ENCODE peak calls at places on chromosomes 5 and 9, in five cellular contexts. L, U, M, K and S are unnamed samples.

GRCh38 chr5:59066367-59067163 is 483.7 kb downstream of the RAB3C start:
- DNase-seq in U (no peak), L (peak), M (no peak), K (peak), S (no peak)

GRCh38 chr5:135013947-135014570 is 20.0 kb downstream of the PITX1 start:
- DNase-seq in K (peak), L (peak), U (no peak), M (no peak), S (no peak)

GRCh38 chr9:127083598-127083997 is 38.8 kb downstream of the ANGPTL2 start:
- DNase-seq in M (no peak), U (no peak), K (no peak), L (peak), S (no peak)

GRCh38 chr5:100901851-100902341 is 1.2 kb downstream of the ST8SIA4 start:
- DNase-seq in L (peak), K (peak), M (peak), U (peak), S (no peak)

GRCh38 chr5:124783285-124783684 is 36.8 kb upstream of the ZNF608 start:
- DNase-seq in K (no peak), L (no peak), M (no peak), U (no peak), S (no peak)

GRCh38 chr5:165244407-165244806 is 1739.0 kb downstream of the MAT2B start:
- DNase-seq in K (no peak), U (no peak), L (no peak), M (no peak), S (no peak)

GRCh38 chr9:129868571-129869486 is 33.6 kb downstream of the USP20 start:
- DNase-seq in M (no peak), K (peak), L (no peak), U (no peak), S (no peak)

GRCh38 chr9:105330755-105331154 is 86.3 kb downstream of the SLC44A1 start:
- DNase-seq in L (no peak), K (no peak), U (no peak), M (no peak), S (no peak)

GRCh38 chr5:149543361-149544198 is 7.7 kb downstream of the CSNK1A1 start:
- DNase-seq in K (no peak), M (no peak), U (peak), L (no peak), S (no peak)

GRCh38 chr5:10669983-10670382 is 91.1 kb downstream of the DAP start:
- DNase-seq in L (no peak), K (no peak), M (no peak), U (no peak), S (no peak)

GRCh38 chr5:14742427-14743010 is 78.0 kb downstream of the OTULIN start:
- DNase-seq in U (no peak), M (no peak), K (no peak), L (no peak), S (no peak)

GRCh38 chr9:23851024-23851629 is 25.1 kb upstream of the ELAVL2 start:
- DNase-seq in M (peak), L (peak), K (no peak), U (peak), S (peak)

GRCh38 chr5:4653475-4653874 is 486.7 kb upstream of the ADAMTS16 start:
- DNase-seq in L (no peak), K (no peak), M (no peak), U (no peak), S (no peak)

GRCh38 chr5:126016256-126016655 is 407.0 kb upstream of the GRAMD2B start:
- DNase-seq in L (peak), U (no peak), K (no peak), M (no peak), S (peak)

GRCh38 chr9:33348998-33349397 is 53.4 kb downstream of the AQP7 start:
- DNase-seq in M (peak), K (no peak), U (no peak), L (no peak), S (no peak)

GRCh38 chr5:126777257-126777973 is 479 bp downstream of the LMNB1 start:
- DNase-seq in L (peak), K (peak), U (peak), M (peak), S (peak)

GRCh38 chr9:73179594-73179993 is 27.9 kb downstream of the ANXA1 start:
- DNase-seq in L (peak), K (peak), M (no peak), U (peak), S (no peak)

GRCh38 chr5:56206126-56206525 is 27.0 kb downstream of the ANKRD55 start:
- DNase-seq in U (no peak), L (peak), M (no peak), K (peak), S (no peak)

GRCh38 chr9:69516353-69517322 is 155.5 kb downstream of the APBA1 start:
- DNase-seq in M (no peak), U (no peak), K (no peak), L (no peak), S (no peak)

GRCh38 chr9:69515810-69516209 is 156.4 kb downstream of the APBA1 start:
- DNase-seq in U (no peak), M (no peak), K (no peak), L (no peak), S (no peak)

GRCh38 chr9:69519470-69520240 is 152.5 kb downstream of the APBA1 start:
- DNase-seq in M (no peak), L (no peak), K (no peak), U (no peak), S (no peak)
- TF ChIP-seq EZH2phosphoT487 in M (no peak), L (no peak), K (no peak), U (no peak), S (no peak)

GRCh38 chr5:77683171-77683732 is 44.7 kb upstream of the OTP start:
- DNase-seq in M (no peak), U (no peak), K (no peak), L (peak), S (no peak)

DNA sequence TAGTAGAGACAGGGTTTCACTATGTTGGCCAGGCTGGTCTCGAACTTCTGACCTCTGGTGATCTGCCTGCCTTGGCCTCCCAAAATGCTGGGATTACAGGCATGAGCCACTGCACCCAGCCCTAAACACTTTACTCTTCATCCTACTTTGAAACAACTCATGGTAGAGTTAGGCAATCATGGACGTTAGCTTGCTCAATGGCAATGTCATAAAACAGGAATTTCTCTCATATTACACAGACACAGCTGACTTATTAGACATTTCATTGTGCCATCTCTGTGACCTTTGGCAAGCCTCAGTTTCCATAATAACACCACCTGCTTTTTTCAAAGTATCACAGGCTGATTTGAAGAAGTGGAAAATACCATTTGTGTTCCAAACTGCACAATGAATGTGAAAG is 41.3 kb upstream of the OTP start:
- DNase-seq in L (peak), K (no peak), M (no peak), U (no peak), S (no peak)
- TF ChIP-seq EZH2phosphoT487 in L (no peak), K (no peak), M (no peak), U (no peak), S (no peak)

GRCh38 chr9:13900449-13900848 is 413.5 kb downstream of the NFIB start:
- DNase-seq in K (no peak), L (no peak), U (peak), M (no peak), S (no peak)

GRCh38 chr9:13904311-13904710 is 409.6 kb downstream of the NFIB start:
- DNase-seq in K (no peak), L (no peak), U (no peak), M (no peak), S (no peak)

GRCh38 chr9:13901176-13901575 is 412.8 kb downstream of the NFIB start:
- DNase-seq in L (no peak), M (no peak), K (no peak), U (no peak), S (no peak)

GRCh38 chr9:13899924-13900323 is 414.0 kb downstream of the NFIB start:
- DNase-seq in U (peak), K (no peak), M (peak), L (no peak), S (no peak)

GRCh38 chr9:13902286-13902685 is 411.7 kb downstream of the NFIB start:
- DNase-seq in M (no peak), K (no peak), U (no peak), L (no peak), S (no peak)
- TF ChIP-seq EZH2phosphoT487 in M (no peak), K (no peak), U (no peak), L (no peak), S (no peak)

DNA sequence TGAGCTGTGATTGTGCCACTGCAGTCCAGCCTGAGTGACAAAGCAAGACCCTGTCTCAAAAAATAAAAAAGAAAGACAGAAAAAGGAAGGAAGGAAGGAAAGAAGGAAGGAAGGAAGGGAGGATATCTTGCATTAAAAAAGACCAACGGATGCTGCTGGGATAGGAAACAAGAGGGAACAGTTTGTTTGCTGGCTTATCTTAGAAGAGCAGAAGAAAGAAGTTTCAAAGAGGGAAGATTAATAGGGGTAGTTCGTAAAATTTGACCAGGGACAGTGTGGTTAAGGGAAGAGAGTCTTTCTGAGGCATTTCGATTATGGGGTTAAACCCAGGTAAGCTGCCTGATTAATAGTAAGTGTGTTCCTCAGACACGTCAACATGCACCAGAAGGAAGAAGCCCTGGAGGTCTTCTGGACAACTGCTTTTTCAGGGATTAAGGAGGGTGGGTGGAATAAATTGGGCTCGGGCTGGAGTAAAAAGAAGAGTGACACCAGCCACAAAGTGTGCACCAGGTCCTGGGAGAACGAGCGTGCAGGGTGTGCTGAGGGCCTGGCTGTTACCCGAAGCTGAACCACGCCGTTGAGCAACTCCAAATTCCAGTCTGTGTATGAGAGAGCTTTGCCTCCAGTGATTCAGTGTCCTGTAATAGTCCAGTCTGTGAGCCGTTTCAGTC is 24.8 kb downstream of the FYB1 start:
- DNase-seq in M (no peak), U (no peak), L (peak), K (peak), S (no peak)
- TF ChIP-seq EZH2phosphoT487 in M (no peak), U (no peak), L (no peak), K (no peak), S (no peak)

DNA sequence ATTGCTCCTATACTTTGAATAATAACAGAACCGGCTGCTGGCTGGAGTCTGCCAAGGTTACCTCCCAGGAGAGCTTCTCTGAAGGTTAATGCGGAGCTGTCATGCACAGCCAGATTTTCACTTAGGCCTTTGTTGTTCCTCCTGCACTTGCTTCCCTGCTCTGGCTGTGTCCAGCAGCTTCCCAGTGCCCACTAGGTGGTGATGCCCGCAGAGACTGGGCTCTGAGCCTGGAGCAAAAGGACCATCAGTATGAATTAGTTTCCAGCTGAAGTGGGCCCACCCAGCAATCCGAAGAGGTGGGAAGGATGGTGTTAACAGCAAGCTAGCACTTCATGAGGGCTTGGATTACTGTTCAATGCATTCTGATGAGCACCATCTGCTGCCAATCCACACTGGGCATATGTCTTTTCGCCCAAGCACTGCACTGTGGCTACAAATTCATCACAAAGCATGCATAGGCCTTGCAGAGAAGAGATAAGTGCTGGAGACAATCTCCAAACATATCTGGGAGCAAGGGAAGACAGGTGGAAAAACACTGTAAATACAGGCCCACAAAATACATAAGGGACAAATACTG is 459.1 kb downstream of the SPOCK1 start:
- DNase-seq in U (no peak), K (no peak), L (no peak), M (no peak), S (no peak)
- TF ChIP-seq EZH2phosphoT487 in U (no peak), K (no peak), L (no peak), M (no peak), S (no peak)

DNA sequence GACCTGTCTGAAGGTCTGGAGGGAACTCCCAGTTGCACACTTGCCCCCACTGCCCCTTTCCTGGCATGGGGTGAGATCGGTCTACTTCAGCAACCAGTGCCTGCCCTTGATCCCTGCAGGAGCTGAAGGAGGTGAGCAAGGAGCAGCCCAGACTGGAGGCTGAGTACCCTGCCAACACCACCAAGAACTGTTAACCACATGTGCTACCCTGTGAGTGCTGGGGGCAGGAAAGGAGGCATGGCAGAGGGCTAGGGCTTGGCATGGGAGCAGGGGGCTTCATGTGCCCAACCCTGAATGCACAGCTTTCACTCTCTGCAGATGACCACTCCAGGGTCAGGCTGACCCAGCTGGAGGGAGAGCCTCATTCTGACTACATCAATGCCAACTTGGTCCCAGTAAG is 17.3 kb upstream of the SPTLC1 start:
- DNase-seq in U (no peak), M (no peak), L (no peak), K (no peak), S (no peak)
- TF ChIP-seq EZH2phosphoT487 in U (no peak), M (no peak), L (no peak), K (no peak), S (no peak)

DNA sequence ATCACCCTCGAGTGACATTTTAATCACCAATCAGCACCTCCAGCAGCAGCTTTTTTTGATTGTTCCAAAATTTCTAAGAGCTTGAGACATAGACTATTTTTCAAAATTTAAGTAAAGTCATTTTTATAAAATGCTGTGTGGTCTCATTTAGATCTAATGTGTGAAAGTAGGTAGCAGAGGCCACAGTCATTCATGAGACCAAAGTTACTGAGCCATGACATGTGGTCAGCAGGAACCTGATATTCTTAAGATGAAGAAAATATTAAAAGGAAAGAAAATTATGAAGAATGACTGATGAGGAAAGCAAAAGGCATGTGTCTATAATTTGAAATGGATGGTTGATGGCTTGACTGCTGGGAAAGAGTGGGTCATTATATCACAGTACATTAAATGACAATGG is 7.2 kb downstream of the FREM1 start:
- DNase-seq in L (no peak), M (no peak), U (no peak), K (no peak), S (no peak)
- TF ChIP-seq EZH2phosphoT487 in L (no peak), M (no peak), U (no peak), K (no peak), S (no peak)

GRCh38 chr5:169580964-169581363 is 2.6 kb upstream of the SPDL1 start:
- DNase-seq in U (no peak), K (no peak), L (peak), M (no peak), S (no peak)

GRCh38 chr5:169581580-169582227 is 1.9 kb upstream of the SPDL1 start:
- DNase-seq in U (peak), M (peak), L (peak), K (peak), S (peak)

GRCh38 chr5:169574147-169574646 is 9.4 kb upstream of the SPDL1 start:
- DNase-seq in L (no peak), K (no peak), M (no peak), U (no peak), S (no peak)

GRCh38 chr5:169576181-169576598 is 7.4 kb upstream of the SPDL1 start:
- DNase-seq in U (no peak), K (peak), L (peak), M (no peak), S (no peak)

DNA sequence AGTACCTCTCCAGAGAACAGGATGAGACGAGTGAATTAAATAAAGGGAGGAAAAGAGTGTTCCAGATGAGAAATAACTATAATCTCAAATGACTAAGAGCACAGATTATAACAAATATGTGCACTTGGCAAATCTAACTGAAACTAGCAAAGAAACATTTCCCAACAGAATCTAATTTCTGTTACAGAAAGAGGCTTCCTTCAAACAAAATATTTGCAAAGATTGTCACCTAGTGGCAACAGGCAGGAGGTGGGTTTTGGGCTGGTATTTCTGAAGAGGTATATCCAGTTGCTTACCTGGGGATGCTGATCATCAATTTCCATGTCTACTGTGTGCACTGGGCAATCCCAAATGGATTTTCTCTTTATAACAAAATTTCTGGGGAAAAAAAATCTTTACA is 5.6 kb upstream of the SPDL1 start:
- DNase-seq in M (peak), L (peak), K (peak), U (peak), S (peak)
- TF ChIP-seq EZH2phosphoT487 in M (no peak), L (no peak), K (no peak), U (no peak), S (no peak)

DNA sequence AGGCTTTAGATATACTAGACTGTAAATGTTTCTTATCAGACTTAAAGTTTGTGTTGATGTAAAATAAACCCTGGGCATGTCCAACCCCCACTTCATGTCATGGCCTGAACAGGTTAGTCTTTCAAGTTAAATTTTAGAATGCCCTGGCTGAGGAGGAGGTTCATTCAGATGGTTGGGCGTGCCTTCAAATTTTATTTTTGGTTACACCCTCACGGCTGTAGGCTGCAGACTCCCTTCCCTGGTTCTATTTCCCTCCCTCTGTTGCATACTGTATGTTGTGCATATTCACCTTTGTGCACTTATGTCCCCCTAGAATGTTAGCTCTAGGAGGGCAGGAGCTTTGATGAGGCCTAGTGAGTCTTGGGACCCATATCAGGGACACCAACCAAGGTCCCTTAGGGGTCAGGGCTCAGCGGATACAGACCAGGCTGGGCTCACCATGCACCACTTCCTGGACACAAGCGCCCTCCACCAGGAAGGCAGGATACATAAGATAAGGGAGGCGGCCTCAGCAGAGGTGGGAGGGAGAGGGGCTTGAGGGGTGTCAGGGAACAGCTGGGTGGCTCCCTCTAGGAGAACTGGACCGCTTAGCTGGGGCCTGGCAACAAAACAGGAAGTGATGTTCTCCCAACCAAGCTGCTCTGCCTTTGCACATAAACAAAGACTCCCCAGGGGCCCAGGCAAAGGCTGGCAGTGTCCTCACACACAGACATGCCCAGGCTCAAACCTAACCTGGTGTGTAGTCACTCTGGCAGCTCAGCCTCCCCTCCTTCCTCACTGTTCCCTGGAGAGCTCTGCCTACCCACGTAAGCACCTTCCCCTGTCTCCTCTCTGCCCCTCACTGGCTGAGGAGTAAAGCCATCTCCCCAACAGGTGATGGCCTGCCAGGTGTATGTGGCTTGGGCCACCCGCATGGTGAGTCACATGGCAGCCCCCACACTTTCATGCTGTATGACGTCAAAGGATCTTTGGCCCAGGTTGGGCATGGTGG is 5.7 kb upstream of the BICD2 start:
- DNase-seq in K (no peak), M (peak), L (peak), U (no peak), S (no peak)
- TF ChIP-seq EZH2phosphoT487 in K (no peak), M (no peak), L (no peak), U (no peak), S (no peak)